ENCODE peak calls at places on chromosome 14, in seven cellular contexts. K, R, U, J, N, F and P are unnamed samples. For H3K4me1, the result is how much of the 10 kb centered on the place peaks cover.

GRCh38 chr14:31541702-31542101 is 19.5 kb upstream of the NUBPL start:
- DNase-seq in R (no peak), F (no peak), N (no peak), U (no peak), J (no peak), K (no peak), P (no peak)

GRCh38 chr14:78967111-78967809 is 797.1 kb downstream of the NRXN3 start:
- DNase-seq in F (no peak), U (no peak), N (no peak), K (no peak), J (no peak), R (no peak), P (no peak)

GRCh38 chr14:28756896-28757570 is 9.6 kb upstream of the FOXG1 start:
- DNase-seq in N (no peak), K (no peak), U (no peak), F (peak), R (no peak), J (no peak), P (no peak)

GRCh38 chr14:61183486-61183885 is 97.7 kb downstream of the TMEM30B start:
- DNase-seq in F (no peak), R (no peak), K (no peak), U (no peak), J (no peak), N (no peak), P (no peak)

GRCh38 chr14:32217301-32217700 is 14.2 kb upstream of the RNU6-8 start:
- DNase-seq in J (no peak), K (no peak), U (no peak), N (no peak), F (no peak), R (no peak), P (no peak)

GRCh38 chr14:90781344-90781761 is 34.9 kb downstream of the TTC7B start:
- DNase-seq in N (no peak), R (no peak), J (no peak), U (no peak), K (no peak), F (no peak), P (no peak)

GRCh38 chr14:58942516-58942915 is 246.0 kb upstream of the DAAM1 start:
- DNase-seq in J (no peak), U (no peak), F (peak), N (no peak), K (no peak), R (no peak), P (no peak)

GRCh38 chr14:61145903-61146411 is 135.2 kb downstream of the TMEM30B start:
- DNase-seq in F (no peak), N (no peak), U (no peak), R (no peak), J (no peak), K (no peak), P (no peak)

GRCh38 chr14:81222694-81223093 is 1.9 kb upstream of the GTF2A1 start:
- DNase-seq in R (no peak), U (no peak), N (no peak), J (no peak), F (no peak), K (no peak), P (no peak)

GRCh38 chr14:68088463-68088862 is 268.9 kb downstream of the RAD51B start:
- DNase-seq in N (no peak), R (no peak), U (no peak), F (no peak), J (peak), K (no peak), P (no peak)

GRCh38 chr14:70032447-70032846 is 153.2 kb downstream of the SMOC1 start:
- DNase-seq in J (no peak), K (no peak), U (no peak), R (no peak), F (no peak), N (no peak), P (no peak)

GRCh38 chr14:59261334-59261733 is 72.9 kb downstream of the DAAM1 start:
- DNase-seq in N (no peak), F (no peak), J (no peak), U (no peak), K (no peak), R (no peak), P (no peak)

GRCh38 chr14:55298423-55298822 is 27.2 kb downstream of the FBXO34 start:
- DNase-seq in F (no peak), R (no peak), N (no peak), U (no peak), K (no peak), J (no peak), P (no peak)

GRCh38 chr14:103123634-103124500 is 606 bp downstream of the TNFAIP2 start:
- DNase-seq in K (peak), R (no peak), U (peak), J (peak), F (no peak), N (peak), P (peak)
- TF ChIP-seq CTCF in K (peak), R (no peak), U (peak), J (peak), F (peak), N (no peak), P (peak)

GRCh38 chr14:85087201-85087600 is 442.7 kb upstream of the FLRT2 start:
- DNase-seq in U (no peak), F (no peak), N (no peak), R (no peak), J (no peak), K (no peak), P (no peak)
- H3K27ac ChIP-seq in U (no peak), F (no peak), N (no peak), R (no peak), J (no peak), K (no peak), P (no peak)

GRCh38 chr14:100386121-100386520 is 63.0 kb downstream of the SLC25A47 start:
- DNase-seq in K (no peak), U (no peak), J (no peak), F (no peak), N (no peak), R (no peak), P (no peak)
- H3K4me1 ChIP-seq in K (under half), U (under half), J (under half), F (under half), N (under half), R (under half), P (under half)

GRCh38 chr14:36212577-36212976 is 36.1 kb upstream of the PTCSC3 start:
- DNase-seq in N (no peak), J (no peak), U (no peak), F (no peak), R (no peak), K (no peak), P (no peak)

GRCh38 chr14:36208690-36209278 is 32.3 kb upstream of the PTCSC3 start:
- DNase-seq in N (no peak), K (no peak), F (no peak), J (no peak), U (no peak), R (no peak), P (no peak)

GRCh38 chr14:36212987-36213386 is 36.5 kb upstream of the PTCSC3 start:
- DNase-seq in F (no peak), J (no peak), N (no peak), U (no peak), K (no peak), R (no peak), P (no peak)

GRCh38 chr14:36204674-36205073 is 28.2 kb upstream of the PTCSC3 start:
- DNase-seq in R (no peak), N (no peak), J (no peak), F (no peak), K (no peak), U (no peak), P (no peak)

DNA sequence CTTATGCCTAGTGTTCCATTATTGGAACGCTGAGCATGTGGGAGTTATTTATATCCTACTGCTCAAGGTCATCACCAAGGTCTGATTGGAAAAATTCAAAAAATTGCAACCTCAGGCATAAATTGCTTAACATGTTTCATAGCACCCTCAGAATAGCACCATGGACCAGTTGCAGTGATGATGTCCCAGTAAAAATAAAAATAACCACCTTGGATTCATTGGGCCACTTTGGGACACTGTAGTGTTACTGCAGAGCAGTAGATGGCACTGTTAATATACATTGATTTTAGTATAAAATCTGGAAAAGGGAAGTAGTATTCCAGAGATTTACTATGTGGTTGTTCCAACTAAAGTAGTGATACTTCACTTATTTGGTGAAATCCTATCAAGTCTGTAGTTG is 31.0 kb upstream of the PTCSC3 start:
- DNase-seq in U (no peak), K (no peak), N (no peak), J (no peak), R (no peak), F (peak), P (no peak)
- TF ChIP-seq CTCF in U (peak), K (peak), N (no peak), J (no peak), R (peak), F (peak), P (no peak)

DNA sequence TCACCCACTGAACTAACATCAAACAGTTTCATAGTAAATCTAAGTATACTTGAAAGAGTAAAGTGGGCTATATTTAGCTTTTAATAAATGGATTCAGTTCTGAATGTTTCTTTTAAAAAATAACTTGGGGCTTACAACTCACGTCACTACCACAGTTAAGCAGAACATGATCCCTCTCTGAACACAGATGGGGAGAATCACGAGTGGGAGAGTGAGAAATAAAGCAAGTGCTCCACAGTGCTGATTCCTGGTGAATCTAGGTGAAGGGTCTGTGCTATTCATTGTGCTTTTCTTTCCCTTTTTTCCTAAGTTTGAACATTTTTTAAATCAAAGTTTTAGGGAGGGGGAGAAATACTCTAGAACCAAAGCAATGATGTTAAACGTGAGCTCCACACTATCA is 251.2 kb downstream of the FOXN3 start:
- DNase-seq in F (no peak), K (no peak), R (no peak), U (no peak), J (no peak), N (no peak), P (no peak)
- H3K27ac ChIP-seq in F (no peak), K (peak), R (peak), U (no peak), J (peak), N (no peak), P (peak)

DNA sequence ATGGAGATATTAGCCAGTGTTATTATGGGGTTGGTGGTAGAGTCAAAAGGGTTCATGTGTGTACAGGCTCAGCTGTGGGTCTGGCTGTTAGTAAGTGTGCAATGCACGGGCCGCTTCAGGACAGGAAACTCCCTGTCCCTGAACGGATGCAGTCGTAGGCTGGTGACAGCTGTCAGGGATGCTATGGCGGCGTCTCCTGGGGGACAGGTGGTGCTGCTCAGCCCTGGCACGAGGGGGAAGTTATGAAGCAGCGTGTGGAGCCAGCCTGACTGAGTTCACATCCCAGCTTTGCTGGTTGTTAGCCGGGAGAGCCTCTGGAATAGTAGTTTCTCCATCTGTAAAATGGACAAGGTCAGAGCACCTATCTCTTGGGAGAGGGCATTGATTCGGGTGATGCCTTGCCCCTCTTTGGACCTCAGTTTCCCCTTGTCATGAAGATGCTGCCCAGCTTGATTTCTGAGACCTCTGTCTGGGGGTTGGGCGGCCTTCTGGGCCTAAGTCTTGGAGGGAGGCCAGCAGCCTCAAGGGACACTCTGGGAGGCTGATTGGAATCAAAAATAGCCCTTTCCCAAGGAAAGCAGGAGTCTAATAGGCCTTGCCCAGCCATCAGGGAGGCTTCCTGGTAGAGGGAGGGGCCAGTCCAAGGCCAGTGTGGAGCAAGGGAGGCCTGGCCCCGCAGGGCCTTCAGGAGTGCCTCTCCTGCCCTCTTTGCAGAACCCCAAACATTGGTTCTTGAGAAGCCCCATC is 7.1 kb downstream of the ASB2 start:
- DNase-seq in J (no peak), F (no peak), N (no peak), K (peak), R (peak), U (no peak), P (peak)
- H3K4me1 ChIP-seq in J (half or more), F (under half), N (under half), K (half or more), R (under half), U (under half), P (under half)

DNA sequence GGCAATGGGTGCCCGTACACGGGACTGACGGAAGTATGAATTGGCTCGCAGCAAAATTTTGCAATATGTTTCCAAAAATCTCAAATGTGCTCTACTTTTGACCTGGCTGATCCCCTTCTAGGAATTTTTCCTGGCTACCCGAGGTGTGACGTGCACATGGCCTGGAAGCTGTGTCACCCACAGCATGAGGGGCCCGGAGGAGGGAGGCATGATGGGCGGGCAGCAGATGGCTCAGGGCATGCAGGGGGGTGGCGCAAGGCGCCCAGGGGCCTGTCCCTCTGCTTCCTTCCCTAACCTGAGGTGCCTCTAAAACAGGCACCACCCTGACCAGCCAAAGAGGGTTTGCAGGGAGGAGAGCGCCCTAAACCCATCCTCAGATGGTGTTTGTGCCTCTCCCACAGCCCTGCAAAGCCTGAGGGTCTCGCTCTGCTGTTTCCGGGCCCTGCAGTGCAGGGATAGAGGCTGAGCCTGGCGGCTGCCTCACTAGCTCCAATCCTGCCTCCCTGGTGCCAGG is 6.7 kb downstream of the GPR132 start:
- DNase-seq in J (no peak), N (no peak), U (no peak), R (no peak), F (no peak), K (no peak), P (no peak)
- TF ChIP-seq CTCF in J (no peak), N (no peak), U (no peak), R (no peak), F (no peak), K (no peak), P (no peak)

GRCh38 chr14:105432657-105433056 is 13.0 kb downstream of the MTA1 start:
- DNase-seq in R (no peak), K (no peak), U (no peak), F (no peak), N (no peak), J (no peak), P (no peak)
- H3K27ac ChIP-seq in R (no peak), K (no peak), U (no peak), F (peak), N (no peak), J (no peak), P (no peak)

GRCh38 chr14:104680056-104680805 is 9.2 kb upstream of the INF2 start:
- DNase-seq in J (peak), K (peak), F (no peak), R (no peak), U (no peak), N (peak), P (no peak)

GRCh38 chr14:104681689-104682074 is 7.7 kb upstream of the INF2 start:
- DNase-seq in J (peak), F (peak), K (peak), N (peak), R (peak), U (peak), P (peak)

GRCh38 chr14:104682107-104682593 is 7.3 kb upstream of the INF2 start:
- DNase-seq in K (no peak), U (no peak), J (peak), R (no peak), N (peak), F (peak), P (no peak)

GRCh38 chr14:104678901-104679705 is 10.3 kb upstream of the INF2 start:
- DNase-seq in N (peak), J (peak), K (no peak), F (no peak), R (no peak), U (no peak), P (no peak)

DNA sequence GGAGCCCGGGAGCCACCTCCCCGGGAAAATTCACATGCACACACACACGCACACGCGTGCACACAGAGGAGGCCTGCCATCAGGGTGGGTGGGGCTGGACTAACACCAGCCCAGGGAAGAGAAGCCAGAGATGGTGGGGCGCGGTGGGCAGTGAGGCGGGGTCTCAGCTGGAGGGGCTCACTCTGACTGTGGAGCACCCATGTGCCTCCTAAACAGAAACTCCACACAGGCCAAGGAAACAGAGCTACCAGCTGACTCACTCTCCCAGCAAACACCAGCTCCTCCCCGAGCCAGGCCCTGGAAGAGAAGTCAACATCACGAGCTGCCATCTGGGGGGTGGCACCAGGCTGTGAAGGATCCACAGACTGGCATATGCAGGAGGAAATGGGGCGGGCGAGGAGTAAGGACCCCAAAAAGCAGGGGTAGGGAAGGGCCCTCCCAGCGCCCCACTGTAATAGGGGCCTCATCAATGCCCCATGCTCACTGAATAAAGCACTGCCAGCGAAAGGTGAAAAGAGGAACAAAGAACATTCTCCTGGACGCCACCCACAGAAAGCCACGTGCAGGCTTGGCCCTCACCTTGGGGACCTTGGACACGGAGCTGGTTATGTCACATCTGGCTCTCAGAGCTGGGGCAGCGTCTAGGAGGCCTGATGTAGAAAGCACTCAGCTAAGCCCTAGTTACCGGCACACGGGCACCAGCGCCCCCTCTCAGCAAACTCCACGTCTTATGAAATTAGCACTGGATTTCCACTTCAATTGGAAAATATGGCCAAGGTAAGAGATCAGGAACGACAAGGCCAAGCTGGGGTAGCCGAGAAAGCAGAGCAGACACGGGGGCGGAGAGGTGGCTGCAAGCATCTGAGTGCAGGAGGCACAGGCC is 8.4 kb upstream of the INF2 start:
- DNase-seq in F (peak), N (peak), K (peak), J (peak), R (peak), U (no peak), P (no peak)
- H3K4me1 ChIP-seq in F (half or more), N (under half), K (under half), J (half or more), R (under half), U (half or more), P (half or more)